ENCODE peak calls at places on chromosomes 16 and 17, in four cellular contexts. U is GM10248, L is neural crest cell, T is HFFc6. B is an unnamed sample.

GRCh38 chr16:28276301-28276700 is 16.0 kb upstream of the SBK1 start:
- DNase-seq in L (no peak), T (no peak), U (no peak), B (no peak)

GRCh38 chr16:3088450-3088849 is 10.6 kb downstream of the ZSCAN10 start:
- DNase-seq in U (no peak), L (no peak), T (no peak), B (no peak)

GRCh38 chr17:30805944-30806456 is 18.5 kb downstream of the CRLF3 start:
- DNase-seq in U (no peak), T (no peak), L (no peak), B (no peak)

GRCh38 chr17:48486557-48486956 is 44.3 kb downstream of the HOXB1 start:
- DNase-seq in L (no peak), T (peak; percentile 91), U (no peak), B (no peak)

GRCh38 chr16:72400257-72401078 is 228.5 kb upstream of the PMFBP1 start:
- DNase-seq in T (peak; percentile 45), L (peak; percentile 63), U (peak; percentile 48), B (no peak)

GRCh38 chr17:48606892-48607241 is 2.1 kb upstream of the HOXB6 start:
- DNase-seq in U (no peak), T (no peak), L (no peak), B (no peak)

GRCh38 chr17:29449865-29450671 is 59.9 kb downstream of the TAOK1 start:
- DNase-seq in U (no peak), L (no peak), T (no peak), B (no peak)

GRCh38 chr17:72477529-72477928 is 356.7 kb downstream of the SOX9 start:
- DNase-seq in U (no peak), L (no peak), T (no peak), B (no peak)

GRCh38 chr16:22253272-22253671 is 43.9 kb upstream of the POLR3E start:
- DNase-seq in U (no peak), T (no peak), L (no peak), B (no peak)

GRCh38 chr16:86680137-86680536 is 101.8 kb downstream of the FOXL1 start:
- DNase-seq in L (no peak), T (peak; percentile 87), U (no peak), B (no peak)

GRCh38 chr16:66515543-66516171 is 34.3 kb downstream of the TK2 start:
- DNase-seq in L (no peak), T (peak; percentile 76), U (no peak), B (no peak)
- TF ChIP-seq CTCF in L (peak; percentile 39), T (peak; percentile 84), U (peak; percentile 38), B (no peak)

DNA sequence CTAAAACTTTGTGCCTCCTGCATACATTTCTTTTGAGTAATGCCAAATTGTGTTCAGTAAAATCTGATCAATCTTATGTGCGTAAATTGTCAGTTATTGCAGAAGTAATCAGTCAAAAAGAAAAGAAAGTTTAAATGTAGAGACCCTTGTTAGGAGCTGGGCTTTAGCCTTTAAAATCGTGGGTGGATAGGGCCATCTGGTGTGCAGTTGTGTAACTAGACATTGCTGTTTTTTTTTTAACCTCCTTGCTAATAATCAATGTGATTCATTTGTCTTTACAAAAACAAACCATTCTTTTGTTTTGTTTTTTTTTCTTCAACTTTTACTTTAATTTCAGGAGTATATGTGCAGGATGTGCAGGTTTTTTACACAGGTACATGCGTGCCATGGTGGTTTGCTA is 5.3 kb upstream of the WWOX start:
- DNase-seq in L (no peak), T (no peak), U (no peak), B (no peak)
- TF ChIP-seq CTCF in L (peak; percentile 46), T (no peak), U (no peak), B (no peak)

GRCh38 chr16:65704866-65705265 is 583.0 kb upstream of the CDH11 start:
- DNase-seq in T (no peak), U (no peak), L (no peak), B (no peak)
- TF ChIP-seq CTCF in T (peak; percentile 73), U (no peak), L (peak; percentile 39), B (peak; percentile 29)

DNA sequence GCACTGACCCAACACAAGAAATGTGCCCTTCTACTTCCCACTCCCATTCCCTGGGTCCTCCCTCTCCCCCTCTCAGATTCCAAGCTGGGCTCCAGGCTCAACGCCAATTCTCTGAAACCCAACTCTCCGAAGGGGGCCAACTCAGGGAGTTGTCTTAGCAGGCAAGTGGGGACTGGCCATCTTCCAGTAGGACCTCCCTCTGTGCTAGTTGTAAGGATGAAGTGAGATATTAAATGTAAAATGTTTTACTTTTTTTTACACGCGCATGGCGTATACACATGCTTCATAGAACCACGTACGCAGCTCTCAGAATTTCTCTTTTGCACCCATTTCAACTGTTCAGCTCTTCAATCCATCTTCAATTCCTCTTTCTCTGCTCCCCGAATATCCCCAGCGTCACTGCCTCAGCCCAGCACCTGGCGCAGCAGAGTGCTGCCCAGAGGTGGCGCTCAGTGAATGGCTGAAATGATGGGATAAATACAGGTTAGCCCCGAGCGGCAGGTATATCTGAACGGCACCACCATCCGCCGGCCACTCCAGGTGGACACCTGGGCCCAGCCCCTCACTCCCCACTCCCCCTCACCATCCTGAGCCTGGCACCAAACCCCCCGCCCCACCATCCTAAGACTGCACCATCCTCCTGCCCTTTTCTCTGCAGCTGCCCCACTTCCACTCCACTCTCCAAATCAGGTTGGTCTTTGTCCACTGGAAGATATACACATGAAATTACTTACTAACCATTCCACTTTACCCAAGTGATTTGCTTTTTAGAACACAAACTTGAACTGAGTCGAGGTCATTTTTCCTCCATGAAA is 43.9 kb upstream of the TNRC6C start:
- DNase-seq in T (no peak), L (no peak), U (no peak), B (no peak)
- TF ChIP-seq CTCF in T (no peak), L (no peak), U (no peak), B (no peak)

DNA sequence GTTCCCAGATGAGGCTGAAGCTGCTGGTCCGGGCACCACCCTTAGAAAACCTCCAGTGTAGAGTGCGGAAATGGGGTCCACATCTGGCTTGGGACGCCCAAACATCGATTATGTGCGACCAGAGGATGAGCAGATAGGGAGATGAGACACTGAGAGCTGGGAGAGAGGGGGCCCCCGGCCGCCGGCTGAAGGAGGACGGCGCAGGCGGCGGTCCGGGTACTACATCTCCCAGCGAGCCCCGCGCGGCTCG is 182 bp upstream of the SPECC1 start:
- DNase-seq in U (no peak), L (no peak), T (peak; percentile 45), B (no peak)
- TF ChIP-seq CTCF in U (no peak), L (peak; percentile 97), T (no peak), B (no peak)

DNA sequence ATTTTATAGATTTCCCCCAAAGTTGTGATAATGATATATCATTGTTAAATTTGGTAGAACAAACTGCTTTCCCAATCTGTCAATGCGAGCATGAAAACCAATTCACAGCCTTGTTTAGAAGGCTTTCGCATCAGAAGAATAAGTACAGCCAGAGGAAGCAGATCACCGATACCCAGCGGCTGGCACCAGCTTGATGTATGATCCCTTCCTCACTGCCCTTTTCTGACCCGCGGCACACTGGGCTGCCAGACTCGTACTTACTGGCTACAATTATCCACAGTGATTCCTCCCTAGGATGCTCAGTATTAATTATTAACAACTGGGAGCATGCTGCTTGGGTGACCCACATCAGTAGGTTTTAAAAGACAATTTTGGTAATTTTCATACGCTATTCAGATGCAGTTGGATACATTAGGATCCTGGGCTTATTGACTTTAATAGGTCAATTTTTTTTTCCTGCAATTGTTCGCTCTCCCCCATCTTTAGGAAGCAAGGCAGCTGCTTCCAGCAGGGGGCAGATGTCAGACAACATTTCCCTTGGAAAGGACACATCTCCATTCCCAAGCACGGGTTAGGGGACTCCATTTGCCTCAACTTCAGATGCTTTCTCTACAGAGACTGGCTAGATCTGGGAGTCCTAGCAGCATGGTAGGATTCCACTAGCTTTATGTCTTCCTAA is 582.7 kb upstream of the PSMD7 start:
- DNase-seq in L (peak; percentile 52), U (no peak), T (peak; percentile 16), B (peak; percentile 51)
- TF ChIP-seq CTCF in L (peak; percentile 64), U (no peak), T (peak; percentile 80), B (peak; percentile 51)

GRCh38 chr16:14309001-14309886 is 238.1 kb downstream of the MRTFB start:
- DNase-seq in L (no peak), U (peak; percentile 47), T (peak; percentile 67), B (no peak)
- TF ChIP-seq CTCF in L (peak; percentile 41), U (no peak), T (peak; percentile 49), B (no peak)

GRCh38 chr16:11259655-11260595 is 3.9 kb upstream of the SOCS1 start:
- DNase-seq in T (no peak), U (no peak), L (no peak), B (no peak)
- TF ChIP-seq CTCF in T (no peak), U (no peak), L (no peak), B (no peak)

DNA sequence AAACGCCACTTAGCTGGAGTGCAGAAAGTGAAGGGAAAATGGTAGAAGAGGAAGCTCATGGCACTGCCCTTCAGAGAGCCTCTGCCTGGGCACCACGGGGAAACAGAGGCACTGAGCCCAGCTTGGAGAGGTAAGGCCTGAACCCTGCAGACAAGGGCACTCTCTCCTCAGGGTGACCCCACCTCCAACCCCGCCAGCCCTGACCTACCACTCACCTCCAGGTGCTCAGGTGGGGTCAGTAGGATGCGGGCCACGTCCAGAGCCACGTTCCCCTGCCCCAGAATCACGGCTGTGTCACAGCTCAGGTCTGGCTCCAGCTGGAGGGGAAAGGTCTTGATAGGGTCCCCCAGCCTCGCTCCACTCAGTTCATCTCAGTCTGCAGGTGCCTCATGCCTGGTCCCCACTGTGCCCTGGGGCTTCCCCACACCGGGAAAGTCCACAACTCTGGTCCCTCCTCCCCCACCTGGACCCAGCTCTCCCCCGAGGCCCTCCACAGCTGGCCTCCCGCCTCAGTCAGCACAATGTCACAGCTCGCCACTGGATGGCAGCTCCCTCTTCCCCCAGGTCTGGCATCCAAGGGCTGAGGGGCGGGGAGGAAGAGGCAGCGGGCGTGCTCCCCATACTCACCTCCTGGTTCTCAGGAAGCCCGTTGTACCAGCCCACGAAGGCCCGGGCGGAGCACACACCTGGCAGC is 6.0 kb upstream of the GRIN2C start:
- DNase-seq in U (no peak), T (no peak), L (no peak), B (no peak)
- TF ChIP-seq CTCF in U (peak; percentile 19), T (no peak), L (no peak), B (no peak)